ENCODE peak calls at places on chromosomes 2 and 18, in five cellular contexts. T is HEK293T, K is H1, O is HepG2, X is GM12878. V is an unnamed sample.
A peak's percentile ranks its signal among the peaks of the same experiment; 100 is the strongest.

GRCh38 chr18:79746730-79747129 is 51.0 kb upstream of the KCNG2 start:
- DNase-seq in O (no peak), X (no peak), T (no peak), K (no peak), V (no peak)

GRCh38 chr2:234374671-234375245 is 122.1 kb downstream of the ARL4C start:
- DNase-seq in K (no peak), X (no peak), T (no peak), O (no peak), V (no peak)

GRCh38 chr18:42192251-42193248 is 237.5 kb downstream of the PIK3C3 start:
- DNase-seq in X (no peak), K (no peak), O (peak; percentile 85), T (no peak), V (no peak)

GRCh38 chr18:48952287-48953095 is 1.7 kb upstream of the SMAD7 start:
- DNase-seq in T (peak; percentile 55), X (no peak), K (peak; percentile 85), O (no peak), V (no peak)

GRCh38 chr2:95401480-95401879 is 1.0 kb upstream of the FAHD2A start:
- DNase-seq in K (no peak), X (no peak), O (no peak), T (no peak), V (no peak)

GRCh38 chr2:240954436-240955305 is 43.7 kb upstream of the SNED1 start:
- DNase-seq in X (no peak), O (no peak), K (peak; percentile 37), T (no peak), V (no peak)

GRCh38 chr2:201936817-201937216 is 96.8 kb upstream of the FZD7 start:
- DNase-seq in X (no peak), T (no peak), O (peak; percentile 74), K (no peak), V (no peak)

GRCh38 chr2:71850306-71850801 is 297.3 kb downstream of the CYP26B1 start:
- DNase-seq in T (no peak), K (no peak), X (no peak), O (no peak), V (no peak)

GRCh38 chr2:29226808-29227207 is 111.6 kb downstream of the CLIP4 start:
- DNase-seq in K (no peak), T (no peak), O (no peak), X (no peak), V (no peak)

GRCh38 chr2:46229134-46230063 is 67.8 kb upstream of the EPAS1 start:
- DNase-seq in T (no peak), X (peak; percentile 89), K (no peak), O (peak; percentile 87), V (peak; percentile 88)

GRCh38 chr2:65382776-65383357 is 49.5 kb downstream of the SPRED2 start:
- DNase-seq in T (peak; percentile 36), O (peak; percentile 86), K (no peak), X (no peak), V (no peak)

GRCh38 chr2:20977497-20977896 is 66.4 kb downstream of the APOB start:
- DNase-seq in O (no peak), T (no peak), X (no peak), K (no peak), V (no peak)

GRCh38 chr2:157930728-157931127 is 54.6 kb upstream of the ACVR1 start:
- DNase-seq in X (no peak), O (no peak), K (no peak), T (no peak), V (no peak)

GRCh38 chr2:176589956-176590509 is 320.8 kb downstream of the MTX2 start:
- DNase-seq in O (no peak), X (no peak), T (no peak), K (no peak), V (no peak)

GRCh38 chr2:133841905-133842304 is 273.6 kb upstream of the NCKAP5 start:
- DNase-seq in K (no peak), T (no peak), O (no peak), X (no peak), V (no peak)

GRCh38 chr2:130873700-130874346 is 37.1 kb downstream of the ARHGEF4 start:
- DNase-seq in K (peak; percentile 85), T (peak; percentile 66), X (peak; percentile 17), O (peak; percentile 59), V (peak; percentile 61)

GRCh38 chr2:18788590-18788989 is 199.2 kb upstream of the NT5C1B start:
- DNase-seq in O (no peak), K (no peak), T (no peak), X (no peak), V (no peak)

GRCh38 chr2:68426885-68427579 is 40.1 kb downstream of the FBXO48 start:
- DNase-seq in T (no peak), K (no peak), O (no peak), X (no peak), V (no peak)

GRCh38 chr18:29062921-29063320 is 886.0 kb upstream of the CDH2 start:
- DNase-seq in X (no peak), O (no peak), T (no peak), K (no peak), V (no peak)

GRCh38 chr18:76721207-76721996 is 101.0 kb upstream of the ZNF236 start:
- DNase-seq in K (no peak), X (no peak), T (no peak), O (no peak), V (no peak)

GRCh38 chr18:49446481-49446880 is 14.0 kb downstream of the DYM start:
- DNase-seq in O (no peak), X (no peak), T (no peak), K (no peak), V (no peak)

GRCh38 chr2:126761256-126761980 is 105.5 kb downstream of the GYPC start:
- DNase-seq in O (no peak), X (no peak), T (no peak), K (no peak), V (no peak)

GRCh38 chr2:66565291-66565690 is 130.4 kb downstream of the MEIS1 start:
- DNase-seq in T (no peak), K (no peak), O (no peak), X (no peak), V (no peak)

GRCh38 chr2:231932985-231933915 is 7.1 kb upstream of the NPPC start:
- DNase-seq in T (no peak), K (peak; percentile 42), O (no peak), X (no peak), V (no peak)

GRCh38 chr18:13366977-13367892 is 148.7 kb downstream of the LDLRAD4 start:
- DNase-seq in T (no peak), X (no peak), K (no peak), O (no peak), V (no peak)

GRCh38 chr18:12239426-12239825 is 14.7 kb upstream of the CIDEA start:
- DNase-seq in O (no peak), K (peak; percentile 26), T (no peak), X (no peak), V (no peak)
- TF ChIP-seq SUZ12 in O (no peak), K (no peak), T (no peak), X (no peak), V (no peak)

GRCh38 chr18:35797961-35798360 is 174.5 kb upstream of the RMP24 start:
- DNase-seq in T (no peak), K (no peak), O (no peak), X (no peak), V (no peak)
- TF ChIP-seq SUZ12 in T (no peak), K (no peak), O (no peak), X (no peak), V (no peak)

GRCh38 chr2:166293984-166294383 is 81.8 kb downstream of the SCN9A start:
- DNase-seq in T (no peak), O (no peak), K (no peak), X (no peak), V (no peak)
- TF ChIP-seq SUZ12 in T (no peak), O (no peak), K (no peak), X (no peak), V (no peak)

GRCh38 chr2:198545411-198545810 is 741.0 kb downstream of the PLCL1 start:
- DNase-seq in T (no peak), X (no peak), O (no peak), K (no peak), V (no peak)
- TF ChIP-seq SUZ12 in T (no peak), X (no peak), O (no peak), K (no peak), V (no peak)

DNA sequence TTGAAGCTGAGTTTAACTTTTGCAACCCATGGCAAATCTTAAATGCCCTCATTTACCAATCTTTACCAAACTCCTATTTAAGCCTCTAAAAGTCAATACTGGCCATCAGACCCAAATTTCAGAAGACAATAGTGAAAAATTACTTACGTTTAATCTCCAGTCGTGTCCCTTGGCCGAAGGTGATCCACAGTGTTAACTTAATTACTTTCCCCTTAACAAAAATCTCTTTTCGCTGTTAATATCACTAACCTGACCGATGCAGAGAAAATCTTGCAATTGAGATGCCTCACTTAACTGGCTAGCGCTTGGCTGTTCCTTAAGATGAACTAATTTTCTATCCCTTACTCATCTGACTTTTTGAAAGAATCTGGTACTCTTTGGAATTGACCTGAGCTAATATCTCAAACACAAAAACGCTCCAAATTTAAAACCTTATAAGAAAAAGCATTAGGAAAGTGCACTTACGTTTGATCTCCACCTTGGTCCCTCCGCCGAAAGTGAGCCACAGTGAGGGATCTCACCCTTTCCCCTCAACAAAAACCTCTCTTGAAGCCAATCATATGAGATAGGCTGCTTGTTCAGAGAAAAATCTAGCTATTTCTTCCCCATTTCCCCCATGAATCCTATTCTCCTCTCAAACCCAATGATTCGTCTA is 169.1 kb downstream of the RPIA start:
- DNase-seq in X (no peak), O (no peak), T (no peak), K (no peak), V (no peak)
- TF ChIP-seq SUZ12 in X (no peak), O (no peak), T (no peak), K (no peak), V (no peak)

DNA sequence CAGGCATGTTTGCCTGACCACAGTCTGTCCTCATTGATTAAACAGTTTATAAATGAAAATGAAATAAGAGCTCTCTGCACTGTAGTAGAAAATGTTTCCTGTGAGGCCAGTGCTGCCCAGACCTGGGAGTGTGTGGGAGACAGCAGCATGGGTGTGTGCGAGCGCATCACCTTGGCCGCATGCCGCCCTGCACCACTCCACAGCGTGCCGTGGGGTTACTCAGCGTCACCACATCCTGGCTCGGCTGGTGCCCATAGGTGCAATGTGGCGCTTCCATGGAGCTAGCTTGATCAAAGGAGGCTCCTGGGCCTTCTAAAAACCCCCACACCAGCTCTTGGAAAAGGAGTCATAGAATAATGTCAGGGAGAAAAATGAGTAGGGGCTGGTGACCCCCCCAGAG is 76.0 kb upstream of the EPC2 start:
- DNase-seq in T (no peak), X (no peak), O (no peak), K (no peak), V (no peak)
- TF ChIP-seq SUZ12 in T (no peak), X (no peak), O (no peak), K (no peak), V (no peak)

DNA sequence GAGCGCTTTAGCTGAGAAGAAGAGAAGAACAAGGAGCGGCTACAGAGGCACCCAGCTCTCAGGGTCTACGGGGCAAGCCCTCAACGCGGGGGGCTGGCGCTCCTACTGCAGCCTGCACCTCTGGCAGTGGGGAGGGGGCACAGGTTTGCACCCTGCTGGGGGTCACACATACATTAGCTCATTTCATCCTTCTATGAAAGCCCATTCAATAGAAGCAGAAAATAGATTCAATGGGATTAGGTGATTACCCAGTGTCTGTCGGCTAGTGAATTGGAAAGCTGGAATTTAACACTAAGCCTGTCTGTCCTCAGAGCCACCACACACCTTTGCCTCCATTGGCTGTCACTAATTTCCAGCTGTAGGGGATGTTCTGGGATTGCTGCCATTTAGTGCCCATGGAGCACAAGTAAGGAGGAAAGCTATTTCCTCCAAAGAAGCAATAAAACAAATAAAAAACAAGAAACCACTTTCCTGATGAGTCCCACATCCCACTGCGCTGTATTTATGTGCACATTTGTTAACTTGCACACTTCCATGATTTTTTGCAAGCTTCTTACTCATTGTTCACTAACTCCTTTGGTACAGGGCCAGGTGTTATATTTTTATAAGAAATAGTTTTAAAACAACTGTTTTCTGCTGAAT is 319.6 kb upstream of the REV1 start:
- DNase-seq in T (no peak), O (no peak), X (no peak), K (no peak), V (no peak)
- TF ChIP-seq SUZ12 in T (no peak), O (no peak), X (no peak), K (no peak), V (no peak)

V was measured in NT2/D1.